ENCODE peak calls at places on chromosome 1, in five cellular contexts. W is endodermal cell, E is mucosa of descending colon, B is T-helper 1 cell, N is T follicular helper cell. V is an unnamed sample.

GRCh38 chr1:43887748-43888147 is 45.9 kb upstream of the ARTN start:
- DNase-seq in W (no peak), E (no peak), B (no peak), N (no peak), V (no peak)

GRCh38 chr1:3066826-3067225 is 2.2 kb upstream of the PRDM16 start:
- DNase-seq in W (no peak), E (peak), B (no peak), N (no peak), V (no peak)

GRCh38 chr1:115545791-115546733 is 95.7 kb upstream of the VANGL1 start:
- DNase-seq in W (peak), E (no peak), B (no peak), N (no peak), V (no peak)

GRCh38 chr1:182556279-182556678 is 32.8 kb downstream of the RNASEL start:
- DNase-seq in W (no peak), E (no peak), B (no peak), N (no peak), V (no peak)

GRCh38 chr1:17763995-17764394 is 8.9 kb downstream of the ACTL8 start:
- DNase-seq in W (no peak), E (peak), B (no peak), N (no peak), V (no peak)

GRCh38 chr1:230976825-230977747 is 1.6 kb downstream of the TTC13 start:
- DNase-seq in W (no peak), E (no peak), B (peak), N (peak), V (peak)

GRCh38 chr1:234941711-234942320 is 186.8 kb downstream of the TOMM20 start:
- DNase-seq in W (no peak), E (no peak), B (no peak), N (no peak), V (no peak)

GRCh38 chr1:118335372-118335771 is 150.3 kb upstream of the SPAG17 start:
- DNase-seq in W (no peak), E (no peak), B (no peak), N (no peak), V (no peak)

GRCh38 chr1:93000291-93000690 is 39.0 kb upstream of the DIPK1A start:
- DNase-seq in W (peak), E (no peak), B (no peak), N (no peak), V (no peak)

GRCh38 chr1:150708595-150708994 is 11.6 kb upstream of the GOLPH3L start:
- DNase-seq in W (no peak), E (no peak), B (no peak), N (no peak), V (no peak)

GRCh38 chr1:29876902-29877301 is 640.6 kb downstream of the PTPRU start:
- DNase-seq in W (peak), E (no peak), B (no peak), N (no peak), V (no peak)

GRCh38 chr1:159892944-159893343 is 7.0 kb downstream of the CFAP45 start:
- DNase-seq in W (peak), E (no peak), B (no peak), N (no peak), V (no peak)

GRCh38 chr1:84960371-84960770 is 36.5 kb downstream of the MCOLN2 start:
- DNase-seq in W (no peak), E (no peak), B (no peak), N (no peak), V (no peak)

GRCh38 chr1:44701141-44701573 is 26.6 kb downstream of the ARMH1 start:
- DNase-seq in W (no peak), E (no peak), B (no peak), N (no peak), V (no peak)

GRCh38 chr1:61606448-61607312 is 118.3 kb downstream of the TM2D1 start:
- DNase-seq in W (no peak), E (peak), B (no peak), N (no peak), V (no peak)

GRCh38 chr1:5651964-5652751 is 340.1 kb downstream of the NPHP4 start:
- DNase-seq in W (peak), E (no peak), B (no peak), N (no peak), V (no peak)

GRCh38 chr1:86155807-86156561 is 588 bp downstream of the COL24A1 start:
- DNase-seq in W (peak), E (peak), B (no peak), N (no peak), V (no peak)

GRCh38 chr1:91741301-91741700 is 144.7 kb downstream of the TGFBR3 start:
- DNase-seq in W (no peak), E (no peak), B (no peak), N (no peak), V (no peak)

GRCh38 chr1:15260418-15261154 is 13.6 kb downstream of the FHAD1 start:
- DNase-seq in W (peak), E (no peak), B (no peak), N (no peak), V (no peak)

GRCh38 chr1:33814166-33814565 is 49.7 kb upstream of the HMGB4 start:
- DNase-seq in W (no peak), E (no peak), B (no peak), N (no peak), V (no peak)

GRCh38 chr1:42429623-42430022 is 26.2 kb downstream of the ZMYND12 start:
- DNase-seq in W (no peak), E (no peak), B (no peak), N (no peak), V (no peak)

GRCh38 chr1:172146149-172146850 is 274.2 kb upstream of the C1orf105 start:
- DNase-seq in W (no peak), E (no peak), B (no peak), N (no peak), V (no peak)

GRCh38 chr1:201329286-201329685 is 46.0 kb downstream of the PKP1 start:
- DNase-seq in W (no peak), E (no peak), B (no peak), N (no peak), V (no peak)

GRCh38 chr1:60281360-60281932 is 207.9 kb upstream of the C1orf87 start:
- DNase-seq in W (peak), E (no peak), B (no peak), N (no peak), V (no peak)

GRCh38 chr1:155255243-155256100 is at the start of gene ENTREP3:
- DNase-seq in W (peak), E (peak), B (peak), N (peak), V (peak)

GRCh38 chr1:160427625-160428024 is 27.3 kb downstream of the VANGL2 start:
- DNase-seq in W (no peak), E (peak), B (no peak), N (no peak), V (no peak)

V was measured in memory B cell.